ENCODE peak calls at places on chromosome 18, in seven cellular contexts. One of them, this sample, is unnamed.

GRCh38 chr18:47283476-47283875 is 32.0 kb upstream of the SKOR2 start:
- DNase-seq in lung: no peak
- DNase-seq in aorta: no peak
- DNase-seq in left lung: no peak
- DNase-seq in H9: peak; percentile 34
- DNase-seq in colonic mucosa: no peak
- DNase-seq in cardiac muscle cell: peak; percentile 31
- DNase-seq in this sample: no peak

GRCh38 chr18:34929336-34929780 is 111.9 kb upstream of the MAPRE2 start:
- DNase-seq in lung: no peak
- DNase-seq in aorta: no peak
- DNase-seq in left lung: no peak
- DNase-seq in H9: no peak
- DNase-seq in colonic mucosa: no peak
- DNase-seq in cardiac muscle cell: peak; percentile 64
- DNase-seq in this sample: peak; percentile 14

GRCh38 chr18:73908323-73908722 is 239.3 kb downstream of the FBXO15 start:
- DNase-seq in lung: no peak
- DNase-seq in aorta: no peak
- DNase-seq in left lung: no peak
- DNase-seq in H9: peak; percentile 57
- DNase-seq in colonic mucosa: no peak
- DNase-seq in cardiac muscle cell: peak; percentile 44
- DNase-seq in this sample: no peak

GRCh38 chr18:77401173-77401572 is 151.5 kb downstream of the GALR1 start:
- DNase-seq in lung: no peak
- DNase-seq in aorta: no peak
- DNase-seq in left lung: no peak
- DNase-seq in H9: no peak
- DNase-seq in colonic mucosa: no peak
- DNase-seq in cardiac muscle cell: no peak
- DNase-seq in this sample: no peak

GRCh38 chr18:79580481-79581171 is 99.0 kb upstream of the CTDP1 start:
- DNase-seq in lung: no peak
- DNase-seq in aorta: peak; percentile 57
- DNase-seq in left lung: no peak
- DNase-seq in H9: peak; percentile 31
- DNase-seq in colonic mucosa: no peak
- DNase-seq in cardiac muscle cell: no peak
- DNase-seq in this sample: no peak

GRCh38 chr18:44473394-44474066 is 207.2 kb upstream of the SETBP1 start:
- DNase-seq in lung: no peak
- DNase-seq in aorta: no peak
- DNase-seq in left lung: no peak
- DNase-seq in H9: no peak
- DNase-seq in colonic mucosa: no peak
- DNase-seq in cardiac muscle cell: no peak
- DNase-seq in this sample: no peak

GRCh38 chr18:34661464-34662087 is 48.5 kb upstream of the DTNA start:
- DNase-seq in lung: no peak
- DNase-seq in aorta: no peak
- DNase-seq in left lung: no peak
- DNase-seq in H9: peak; percentile 45
- DNase-seq in colonic mucosa: no peak
- DNase-seq in cardiac muscle cell: peak; percentile 62
- DNase-seq in this sample: no peak

GRCh38 chr18:67428805-67429204 is 87.7 kb downstream of the DSEL start:
- DNase-seq in lung: no peak
- DNase-seq in aorta: no peak
- DNase-seq in left lung: no peak
- DNase-seq in H9: no peak
- DNase-seq in colonic mucosa: no peak
- DNase-seq in cardiac muscle cell: peak; percentile 23
- DNase-seq in this sample: no peak

GRCh38 chr18:45684341-45685115 is 39.5 kb upstream of the SLC14A1 start:
- DNase-seq in lung: no peak
- DNase-seq in aorta: no peak
- DNase-seq in left lung: no peak
- DNase-seq in H9: no peak
- DNase-seq in colonic mucosa: no peak
- DNase-seq in cardiac muscle cell: no peak
- DNase-seq in this sample: no peak

GRCh38 chr18:68316636-68317035 is 398.3 kb downstream of the TMX3 start:
- DNase-seq in lung: no peak
- DNase-seq in aorta: no peak
- DNase-seq in left lung: no peak
- DNase-seq in H9: no peak
- DNase-seq in colonic mucosa: no peak
- DNase-seq in cardiac muscle cell: peak; percentile 34
- DNase-seq in this sample: no peak

GRCh38 chr18:28159055-28159454 is 17.9 kb downstream of the CDH2 start:
- DNase-seq in lung: no peak
- DNase-seq in aorta: no peak
- DNase-seq in left lung: no peak
- DNase-seq in H9: peak; percentile 41
- DNase-seq in colonic mucosa: no peak
- DNase-seq in cardiac muscle cell: no peak
- DNase-seq in this sample: no peak

GRCh38 chr18:48729421-48729820 is 190.6 kb downstream of the CTIF start:
- DNase-seq in lung: no peak
- DNase-seq in aorta: no peak
- DNase-seq in left lung: no peak
- DNase-seq in H9: no peak
- DNase-seq in colonic mucosa: no peak
- DNase-seq in cardiac muscle cell: no peak
- DNase-seq in this sample: no peak

DNA sequence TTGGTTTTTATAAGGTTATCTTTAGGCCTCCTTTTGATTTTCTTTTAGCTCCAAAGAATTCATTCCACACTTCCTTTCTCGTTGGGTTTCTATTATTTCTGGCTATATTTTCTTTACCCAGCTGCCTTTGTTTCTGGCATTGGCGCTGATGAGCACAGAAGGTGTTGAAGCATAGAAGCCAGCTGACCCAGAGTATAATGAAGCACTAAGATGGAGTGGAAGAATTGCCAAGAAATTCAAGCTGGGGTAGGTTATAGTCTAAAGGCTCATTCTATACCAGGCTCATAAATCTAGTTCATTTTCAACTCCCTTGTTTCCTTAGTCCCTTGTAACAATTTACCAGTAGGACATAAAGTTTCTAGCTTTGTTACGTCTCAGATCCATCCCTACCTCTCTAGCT is 169.5 kb downstream of the HRH4 start:
- DNase-seq in lung: no peak
- DNase-seq in aorta: no peak
- DNase-seq in left lung: no peak
- DNase-seq in H9: no peak
- DNase-seq in colonic mucosa: no peak
- DNase-seq in cardiac muscle cell: no peak
- DNase-seq in this sample: no peak
- H3K27ac ChIP-seq in lung: no peak overlapping the region
- H3K27ac ChIP-seq in aorta: no peak overlapping the region
- H3K27ac ChIP-seq in left lung: no peak overlapping the region
- H3K27ac ChIP-seq in H9: no peak overlapping the region
- H3K27ac ChIP-seq in colonic mucosa: no peak overlapping the region
- H3K27ac ChIP-seq in cardiac muscle cell: no peak overlapping the region
- H3K27ac ChIP-seq in this sample: no peak overlapping the region

DNA sequence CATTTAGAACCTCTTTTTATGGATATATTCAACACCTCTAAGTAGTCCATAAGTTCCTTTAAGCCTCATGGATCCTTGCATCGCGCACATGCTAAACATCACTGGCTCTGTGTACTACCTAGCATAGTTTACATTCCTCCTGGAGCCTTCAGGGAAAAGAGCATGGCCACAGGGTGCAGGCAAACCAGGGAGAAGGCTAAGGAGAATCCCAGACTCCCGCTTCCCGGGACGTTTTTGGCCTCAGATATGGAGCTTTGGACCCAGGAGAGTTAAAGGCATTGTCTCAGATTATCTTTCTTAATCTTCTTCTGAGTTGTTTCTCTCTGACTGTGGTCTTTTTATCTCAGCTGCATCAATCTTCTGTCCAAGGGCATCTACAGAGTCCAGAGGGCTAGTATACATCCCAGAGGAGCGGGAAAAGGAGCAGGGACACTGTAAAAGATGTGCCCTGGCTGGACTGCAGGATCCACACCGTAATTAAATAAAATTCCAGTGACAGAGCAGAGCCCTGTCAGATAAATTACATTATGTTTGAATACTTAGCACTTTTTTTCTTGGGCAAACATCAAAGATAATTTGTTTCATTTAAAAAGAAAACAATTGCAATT is 36.9 kb downstream of the RIT2 start:
- DNase-seq in lung: no peak
- DNase-seq in aorta: no peak
- DNase-seq in left lung: no peak
- DNase-seq in H9: peak; percentile 28
- DNase-seq in colonic mucosa: no peak
- DNase-seq in cardiac muscle cell: no peak
- DNase-seq in this sample: no peak
- H3K27ac ChIP-seq in lung: no peak overlapping the region
- H3K27ac ChIP-seq in aorta: no peak overlapping the region
- H3K27ac ChIP-seq in left lung: no peak overlapping the region
- H3K27ac ChIP-seq in H9: no peak overlapping the region
- H3K27ac ChIP-seq in colonic mucosa: no peak overlapping the region
- H3K27ac ChIP-seq in cardiac muscle cell: no peak overlapping the region
- H3K27ac ChIP-seq in this sample: no peak overlapping the region

GRCh38 chr18:24995056-24995455 is 356.9 kb downstream of the ZNF521 start:
- DNase-seq in lung: no peak
- DNase-seq in aorta: no peak
- DNase-seq in left lung: no peak
- DNase-seq in H9: no peak
- DNase-seq in colonic mucosa: no peak
- DNase-seq in cardiac muscle cell: no peak
- DNase-seq in this sample: peak; percentile 88
- H3K27ac ChIP-seq in lung: no peak overlapping the region
- H3K27ac ChIP-seq in aorta: no peak overlapping the region
- H3K27ac ChIP-seq in left lung: no peak overlapping the region
- H3K27ac ChIP-seq in H9: no peak overlapping the region
- H3K27ac ChIP-seq in colonic mucosa: no peak overlapping the region
- H3K27ac ChIP-seq in cardiac muscle cell: no peak overlapping the region
- H3K27ac ChIP-seq in this sample: peak overlapping the region; percentile 36

GRCh38 chr18:50750546-50750945 is 69.3 kb downstream of the MRO start:
- DNase-seq in lung: no peak
- DNase-seq in aorta: no peak
- DNase-seq in left lung: no peak
- DNase-seq in H9: no peak
- DNase-seq in colonic mucosa: no peak
- DNase-seq in cardiac muscle cell: no peak
- DNase-seq in this sample: no peak

GRCh38 chr18:50749945-50750344 is 69.9 kb downstream of the MRO start:
- DNase-seq in lung: no peak
- DNase-seq in aorta: no peak
- DNase-seq in left lung: no peak
- DNase-seq in H9: no peak
- DNase-seq in colonic mucosa: no peak
- DNase-seq in cardiac muscle cell: no peak
- DNase-seq in this sample: no peak

GRCh38 chr18:50751947-50752346 is 67.9 kb downstream of the MRO start:
- DNase-seq in lung: no peak
- DNase-seq in aorta: no peak
- DNase-seq in left lung: no peak
- DNase-seq in H9: no peak
- DNase-seq in colonic mucosa: no peak
- DNase-seq in cardiac muscle cell: no peak
- DNase-seq in this sample: no peak

GRCh38 chr18:50753311-50753710 is 66.5 kb downstream of the MRO start:
- DNase-seq in lung: no peak
- DNase-seq in aorta: no peak
- DNase-seq in left lung: no peak
- DNase-seq in H9: no peak
- DNase-seq in colonic mucosa: no peak
- DNase-seq in cardiac muscle cell: no peak
- DNase-seq in this sample: no peak

DNA sequence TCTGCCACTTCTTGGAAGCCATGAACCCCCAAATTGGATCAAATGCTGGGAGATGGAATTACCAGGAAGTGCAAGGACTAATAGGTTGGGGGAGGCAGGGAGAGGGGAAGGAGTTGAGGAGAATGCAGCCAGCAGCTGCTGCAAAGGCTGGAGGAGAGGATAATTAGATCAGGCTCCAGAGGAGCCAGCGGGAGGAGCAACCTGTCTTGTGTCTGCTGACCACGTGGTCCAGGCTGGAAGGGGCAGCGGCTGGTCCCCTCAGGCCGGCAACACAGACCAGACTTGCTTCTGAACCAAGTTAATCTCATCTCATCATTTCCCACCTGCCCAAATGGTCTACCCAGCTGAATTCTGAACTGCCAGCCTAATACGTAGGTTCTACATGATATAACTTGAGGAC is 68.3 kb downstream of the MRO start:
- DNase-seq in lung: no peak
- DNase-seq in aorta: no peak
- DNase-seq in left lung: no peak
- DNase-seq in H9: no peak
- DNase-seq in colonic mucosa: no peak
- DNase-seq in cardiac muscle cell: no peak
- DNase-seq in this sample: no peak
- H3K27ac ChIP-seq in lung: no peak overlapping the region
- H3K27ac ChIP-seq in aorta: no peak overlapping the region
- H3K27ac ChIP-seq in left lung: no peak overlapping the region
- H3K27ac ChIP-seq in H9: no peak overlapping the region
- H3K27ac ChIP-seq in colonic mucosa: no peak overlapping the region
- H3K27ac ChIP-seq in cardiac muscle cell: no peak overlapping the region
- H3K27ac ChIP-seq in this sample: no peak overlapping the region

GRCh38 chr18:58201728-58202405 is 157.8 kb downstream of the NEDD4L start:
- DNase-seq in lung: no peak
- DNase-seq in aorta: no peak
- DNase-seq in left lung: no peak
- DNase-seq in H9: no peak
- DNase-seq in colonic mucosa: no peak
- DNase-seq in cardiac muscle cell: no peak
- DNase-seq in this sample: no peak
- H3K27ac ChIP-seq in lung: no peak overlapping the region
- H3K27ac ChIP-seq in aorta: no peak overlapping the region
- H3K27ac ChIP-seq in left lung: peak overlapping the region; percentile 30
- H3K27ac ChIP-seq in H9: peak overlapping the region; percentile 22
- H3K27ac ChIP-seq in colonic mucosa: peak overlapping the region; percentile 28
- H3K27ac ChIP-seq in cardiac muscle cell: no peak overlapping the region
- H3K27ac ChIP-seq in this sample: peak overlapping the region; percentile 37

GRCh38 chr18:9108911-9109310 is 6.4 kb downstream of the NDUFV2 start:
- DNase-seq in lung: no peak
- DNase-seq in aorta: no peak
- DNase-seq in left lung: no peak
- DNase-seq in H9: no peak
- DNase-seq in colonic mucosa: no peak
- DNase-seq in cardiac muscle cell: no peak
- DNase-seq in this sample: no peak

GRCh38 chr18:9106094-9106493 is 3.6 kb downstream of the NDUFV2 start:
- DNase-seq in lung: no peak
- DNase-seq in aorta: no peak
- DNase-seq in left lung: no peak
- DNase-seq in H9: no peak
- DNase-seq in colonic mucosa: no peak
- DNase-seq in cardiac muscle cell: no peak
- DNase-seq in this sample: no peak

GRCh38 chr18:9106800-9107574 is 4.5 kb downstream of the NDUFV2 start:
- DNase-seq in lung: no peak
- DNase-seq in aorta: no peak
- DNase-seq in left lung: no peak
- DNase-seq in H9: no peak
- DNase-seq in colonic mucosa: no peak
- DNase-seq in cardiac muscle cell: no peak
- DNase-seq in this sample: no peak

GRCh38 chr18:9113468-9114149 is 11.1 kb downstream of the NDUFV2 start:
- DNase-seq in lung: no peak
- DNase-seq in aorta: no peak
- DNase-seq in left lung: no peak
- DNase-seq in H9: no peak
- DNase-seq in colonic mucosa: no peak
- DNase-seq in cardiac muscle cell: no peak
- DNase-seq in this sample: no peak

GRCh38 chr18:9109523-9109922 is 7.0 kb downstream of the NDUFV2 start:
- DNase-seq in lung: no peak
- DNase-seq in aorta: no peak
- DNase-seq in left lung: no peak
- DNase-seq in H9: no peak
- DNase-seq in colonic mucosa: no peak
- DNase-seq in cardiac muscle cell: peak; percentile 45
- DNase-seq in this sample: no peak
- H3K27ac ChIP-seq in lung: peak overlapping the region; percentile 60
- H3K27ac ChIP-seq in aorta: peak overlapping the region; percentile 12
- H3K27ac ChIP-seq in left lung: peak overlapping the region; percentile 16
- H3K27ac ChIP-seq in H9: no peak overlapping the region
- H3K27ac ChIP-seq in colonic mucosa: no peak overlapping the region
- H3K27ac ChIP-seq in cardiac muscle cell: peak overlapping the region; percentile 48
- H3K27ac ChIP-seq in this sample: no peak overlapping the region

This sample was measured in epithelial cell of prostate.